ENCODE peak calls at places on chromosomes 12 and 14, in ten cellular contexts. One of them, this sample, is unnamed.

GRCh38 chr12:70989232-70989631 is 68.7 kb upstream of the PTPRR start:
- DNase-seq in hypothalamus: no peak
- DNase-seq in mucosa of descending colon: no peak
- DNase-seq in germinal center: no peak
- DNase-seq in activated CD4-positive, alpha-beta T cell treated with anti-CD3 and anti-CD28 coated beads for 48 hours: no peak
- DNase-seq in D341Med: no peak
- DNase-seq in NCI-H345: no peak
- DNase-seq in posterior vena cava: no peak
- DNase-seq in stimulated activated CD4-positive, alpha-beta T cell treated with anti-CD3 and anti-CD28 coated beads, Interleukin-4, amount 100 ng/mL, for 48 hours: no peak
- DNase-seq in mesenchymal stem cell: no peak
- DNase-seq in this sample: no peak

GRCh38 chr12:26327975-26328635 is 132.7 kb downstream of the SSPN start:
- DNase-seq in mucosa of descending colon: no peak
- DNase-seq in mesenchymal stem cell: no peak
- DNase-seq in activated CD4-positive, alpha-beta T cell treated with anti-CD3 and anti-CD28 coated beads for 48 hours: no peak
- DNase-seq in posterior vena cava: no peak
- DNase-seq in hypothalamus: no peak
- DNase-seq in germinal center: peak; percentile 59
- DNase-seq in NCI-H345: no peak
- DNase-seq in stimulated activated CD4-positive, alpha-beta T cell treated with anti-CD3 and anti-CD28 coated beads, Interleukin-4, amount 100 ng/mL, for 48 hours: no peak
- DNase-seq in D341Med: no peak
- DNase-seq in this sample: no peak

GRCh38 chr12:100190013-100190394 is 10.6 kb upstream of the ACTR6 start:
- DNase-seq in mucosa of descending colon: no peak
- DNase-seq in D341Med: no peak
- DNase-seq in stimulated activated CD4-positive, alpha-beta T cell treated with anti-CD3 and anti-CD28 coated beads, Interleukin-4, amount 100 ng/mL, for 48 hours: no peak
- DNase-seq in posterior vena cava: no peak
- DNase-seq in activated CD4-positive, alpha-beta T cell treated with anti-CD3 and anti-CD28 coated beads for 48 hours: no peak
- DNase-seq in hypothalamus: no peak
- DNase-seq in mesenchymal stem cell: peak; percentile 8
- DNase-seq in germinal center: no peak
- DNase-seq in NCI-H345: no peak
- DNase-seq in this sample: no peak

GRCh38 chr14:68777644-68778043 is 15.2 kb downstream of the ZFP36L1 start:
- DNase-seq in germinal center: no peak
- DNase-seq in posterior vena cava: no peak
- DNase-seq in hypothalamus: no peak
- DNase-seq in mucosa of descending colon: no peak
- DNase-seq in mesenchymal stem cell: no peak
- DNase-seq in NCI-H345: no peak
- DNase-seq in D341Med: no peak
- DNase-seq in stimulated activated CD4-positive, alpha-beta T cell treated with anti-CD3 and anti-CD28 coated beads, Interleukin-4, amount 100 ng/mL, for 48 hours: no peak
- DNase-seq in activated CD4-positive, alpha-beta T cell treated with anti-CD3 and anti-CD28 coated beads for 48 hours: no peak
- DNase-seq in this sample: no peak

GRCh38 chr12:131233737-131234474 is 280.2 kb downstream of the ADGRD1 start:
- DNase-seq in activated CD4-positive, alpha-beta T cell treated with anti-CD3 and anti-CD28 coated beads for 48 hours: no peak
- DNase-seq in posterior vena cava: peak; percentile 47
- DNase-seq in hypothalamus: no peak
- DNase-seq in mesenchymal stem cell: no peak
- DNase-seq in germinal center: no peak
- DNase-seq in mucosa of descending colon: no peak
- DNase-seq in NCI-H345: no peak
- DNase-seq in D341Med: no peak
- DNase-seq in stimulated activated CD4-positive, alpha-beta T cell treated with anti-CD3 and anti-CD28 coated beads, Interleukin-4, amount 100 ng/mL, for 48 hours: no peak
- DNase-seq in this sample: no peak

GRCh38 chr12:112898380-112898779 is 8.4 kb upstream of the OAS1 start:
- DNase-seq in posterior vena cava: no peak
- DNase-seq in D341Med: no peak
- DNase-seq in activated CD4-positive, alpha-beta T cell treated with anti-CD3 and anti-CD28 coated beads for 48 hours: no peak
- DNase-seq in stimulated activated CD4-positive, alpha-beta T cell treated with anti-CD3 and anti-CD28 coated beads, Interleukin-4, amount 100 ng/mL, for 48 hours: no peak
- DNase-seq in NCI-H345: no peak
- DNase-seq in germinal center: no peak
- DNase-seq in mucosa of descending colon: no peak
- DNase-seq in mesenchymal stem cell: no peak
- DNase-seq in hypothalamus: no peak
- DNase-seq in this sample: no peak

GRCh38 chr14:100770605-100771120 is 44.0 kb downstream of the DLK1 start:
- DNase-seq in posterior vena cava: peak; percentile 58
- DNase-seq in hypothalamus: no peak
- DNase-seq in germinal center: no peak
- DNase-seq in D341Med: no peak
- DNase-seq in mesenchymal stem cell: no peak
- DNase-seq in mucosa of descending colon: no peak
- DNase-seq in stimulated activated CD4-positive, alpha-beta T cell treated with anti-CD3 and anti-CD28 coated beads, Interleukin-4, amount 100 ng/mL, for 48 hours: no peak
- DNase-seq in activated CD4-positive, alpha-beta T cell treated with anti-CD3 and anti-CD28 coated beads for 48 hours: no peak
- DNase-seq in NCI-H345: no peak
- DNase-seq in this sample: no peak

GRCh38 chr12:20220339-20220738 is 148.0 kb upstream of the PDE3A start:
- DNase-seq in mesenchymal stem cell: peak; percentile 58
- DNase-seq in posterior vena cava: no peak
- DNase-seq in activated CD4-positive, alpha-beta T cell treated with anti-CD3 and anti-CD28 coated beads for 48 hours: no peak
- DNase-seq in mucosa of descending colon: no peak
- DNase-seq in hypothalamus: no peak
- DNase-seq in D341Med: peak; percentile 49
- DNase-seq in NCI-H345: no peak
- DNase-seq in stimulated activated CD4-positive, alpha-beta T cell treated with anti-CD3 and anti-CD28 coated beads, Interleukin-4, amount 100 ng/mL, for 48 hours: no peak
- DNase-seq in germinal center: no peak
- DNase-seq in this sample: no peak